ENCODE peak calls at places on chromosomes 13 and 19, in ten cellular contexts. One of them, this sample, is unnamed.

GRCh38 chr13:34941835-34942731 is at the start of gene NBEA:
- DNase-seq in Calu3: peak
- DNase-seq in fibroblast of pulmonary artery: peak
- DNase-seq in B cell: peak
- DNase-seq in heart right ventricle: peak
- DNase-seq in brain microvascular endothelial cell: peak
- DNase-seq in neural progenitor cell: peak
- DNase-seq in H9: peak
- DNase-seq in A549: peak
- DNase-seq in cardiac fibroblast: peak
- DNase-seq in this sample: peak

GRCh38 chr19:42269518-42270345 is 680 bp downstream of the CIC start:
- DNase-seq in brain microvascular endothelial cell: no peak
- DNase-seq in cardiac fibroblast: peak
- DNase-seq in fibroblast of pulmonary artery: no peak
- DNase-seq in H9: no peak
- DNase-seq in Calu3: no peak
- DNase-seq in A549: no peak
- DNase-seq in heart right ventricle: no peak
- DNase-seq in B cell: no peak
- DNase-seq in neural progenitor cell: no peak
- DNase-seq in this sample: peak

GRCh38 chr13:85236431-85236830 is 562.8 kb downstream of the SLITRK6 start:
- DNase-seq in heart right ventricle: no peak
- DNase-seq in neural progenitor cell: no peak
- DNase-seq in fibroblast of pulmonary artery: peak
- DNase-seq in brain microvascular endothelial cell: peak
- DNase-seq in Calu3: peak
- DNase-seq in A549: no peak
- DNase-seq in cardiac fibroblast: peak
- DNase-seq in H9: no peak
- DNase-seq in B cell: no peak
- DNase-seq in this sample: no peak

GRCh38 chr19:43699506-43700367 is 16.1 kb upstream of the IRGC start:
- DNase-seq in Calu3: no peak
- DNase-seq in cardiac fibroblast: peak
- DNase-seq in A549: no peak
- DNase-seq in B cell: peak
- DNase-seq in fibroblast of pulmonary artery: peak
- DNase-seq in brain microvascular endothelial cell: peak
- DNase-seq in H9: peak
- DNase-seq in heart right ventricle: peak
- DNase-seq in neural progenitor cell: peak
- DNase-seq in this sample: peak

GRCh38 chr19:37933965-37934364 is 27.0 kb downstream of the SIPA1L3 start:
- DNase-seq in brain microvascular endothelial cell: peak
- DNase-seq in A549: no peak
- DNase-seq in H9: no peak
- DNase-seq in Calu3: peak
- DNase-seq in heart right ventricle: peak
- DNase-seq in fibroblast of pulmonary artery: peak
- DNase-seq in B cell: no peak
- DNase-seq in neural progenitor cell: no peak
- DNase-seq in cardiac fibroblast: peak
- DNase-seq in this sample: no peak

GRCh38 chr19:30061557-30062330 is 119.7 kb downstream of the URI1 start:
- DNase-seq in B cell: peak
- DNase-seq in neural progenitor cell: no peak
- DNase-seq in cardiac fibroblast: no peak
- DNase-seq in fibroblast of pulmonary artery: no peak
- DNase-seq in heart right ventricle: no peak
- DNase-seq in A549: no peak
- DNase-seq in H9: no peak
- DNase-seq in brain microvascular endothelial cell: no peak
- DNase-seq in Calu3: no peak
- DNase-seq in this sample: no peak

GRCh38 chr19:46639356-46640061 is 3.5 kb upstream of the GNG8 start:
- DNase-seq in A549: no peak
- DNase-seq in H9: no peak
- DNase-seq in cardiac fibroblast: peak
- DNase-seq in brain microvascular endothelial cell: no peak
- DNase-seq in Calu3: no peak
- DNase-seq in neural progenitor cell: peak
- DNase-seq in B cell: peak
- DNase-seq in fibroblast of pulmonary artery: peak
- DNase-seq in heart right ventricle: peak
- DNase-seq in this sample: peak

GRCh38 chr13:111282997-111283396 is 37.4 kb upstream of the TEX29 start:
- DNase-seq in B cell: no peak
- DNase-seq in Calu3: no peak
- DNase-seq in neural progenitor cell: no peak
- DNase-seq in cardiac fibroblast: no peak
- DNase-seq in H9: no peak
- DNase-seq in heart right ventricle: no peak
- DNase-seq in brain microvascular endothelial cell: no peak
- DNase-seq in A549: no peak
- DNase-seq in fibroblast of pulmonary artery: no peak
- DNase-seq in this sample: no peak

GRCh38 chr19:45591004-45591637 is 6.5 kb upstream of the OPA3 start:
- DNase-seq in A549: peak
- DNase-seq in fibroblast of pulmonary artery: no peak
- DNase-seq in neural progenitor cell: peak
- DNase-seq in H9: peak
- DNase-seq in heart right ventricle: no peak
- DNase-seq in brain microvascular endothelial cell: no peak
- DNase-seq in B cell: peak
- DNase-seq in cardiac fibroblast: no peak
- DNase-seq in Calu3: peak
- DNase-seq in this sample: no peak

GRCh38 chr13:75375329-75375728 is 106.6 kb downstream of the TBC1D4 start:
- DNase-seq in Calu3: no peak
- DNase-seq in fibroblast of pulmonary artery: no peak
- DNase-seq in B cell: no peak
- DNase-seq in cardiac fibroblast: no peak
- DNase-seq in H9: no peak
- DNase-seq in heart right ventricle: no peak
- DNase-seq in A549: no peak
- DNase-seq in brain microvascular endothelial cell: no peak
- DNase-seq in neural progenitor cell: no peak
- DNase-seq in this sample: no peak

GRCh38 chr13:26458196-26458734 is 99.2 kb upstream of the WASF3 start:
- DNase-seq in B cell: no peak
- DNase-seq in H9: no peak
- DNase-seq in cardiac fibroblast: peak
- DNase-seq in heart right ventricle: no peak
- DNase-seq in fibroblast of pulmonary artery: no peak
- DNase-seq in brain microvascular endothelial cell: no peak
- DNase-seq in neural progenitor cell: no peak
- DNase-seq in Calu3: no peak
- DNase-seq in A549: no peak
- DNase-seq in this sample: no peak

GRCh38 chr13:43016226-43016625 is 7.2 kb upstream of the DNAJC15 start:
- DNase-seq in fibroblast of pulmonary artery: no peak
- DNase-seq in Calu3: no peak
- DNase-seq in cardiac fibroblast: no peak
- DNase-seq in brain microvascular endothelial cell: no peak
- DNase-seq in B cell: no peak
- DNase-seq in heart right ventricle: no peak
- DNase-seq in H9: no peak
- DNase-seq in neural progenitor cell: no peak
- DNase-seq in A549: no peak
- DNase-seq in this sample: no peak

GRCh38 chr13:112990783-112991182 is 21.8 kb downstream of the MCF2L start:
- DNase-seq in brain microvascular endothelial cell: no peak
- DNase-seq in fibroblast of pulmonary artery: no peak
- DNase-seq in Calu3: peak
- DNase-seq in heart right ventricle: no peak
- DNase-seq in cardiac fibroblast: no peak
- DNase-seq in A549: no peak
- DNase-seq in B cell: no peak
- DNase-seq in H9: peak
- DNase-seq in neural progenitor cell: peak
- DNase-seq in this sample: no peak

DNA sequence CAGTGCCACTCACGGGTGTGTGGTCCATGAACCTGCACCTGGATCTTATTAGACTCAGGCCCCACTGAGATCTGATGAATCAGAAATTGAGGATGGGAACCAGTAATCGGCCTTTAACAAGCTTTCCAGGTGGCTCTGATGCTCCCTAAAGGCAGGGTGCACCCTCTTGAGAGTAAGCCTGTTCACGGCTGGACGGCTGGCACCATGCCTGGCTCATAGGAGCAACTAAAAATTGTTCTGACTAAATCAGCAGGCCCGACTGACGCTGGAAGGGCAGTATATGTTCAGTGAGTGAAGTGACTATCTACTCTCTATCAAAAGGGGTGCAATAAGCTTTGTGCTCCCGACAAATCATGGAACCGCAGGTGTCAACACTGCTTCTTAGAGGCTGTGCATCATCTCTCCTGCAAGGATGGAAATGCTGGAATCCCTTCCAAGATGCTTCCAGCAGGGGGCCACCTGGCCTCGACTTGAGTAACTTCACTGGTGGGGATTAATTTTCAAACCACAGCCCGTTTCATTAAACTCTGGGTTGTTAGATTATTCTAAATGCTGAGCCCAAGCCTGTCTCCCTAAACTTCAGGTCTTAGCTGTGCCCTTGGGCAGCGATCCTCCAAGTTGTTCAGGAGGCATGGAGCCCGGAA is 28.4 kb downstream of the TMTC4 start:
- DNase-seq in cardiac fibroblast: peak
- DNase-seq in A549: peak
- DNase-seq in brain microvascular endothelial cell: peak
- DNase-seq in heart right ventricle: no peak
- DNase-seq in fibroblast of pulmonary artery: peak
- DNase-seq in neural progenitor cell: peak
- DNase-seq in H9: no peak
- DNase-seq in B cell: no peak
- DNase-seq in Calu3: peak
- DNase-seq in this sample: no peak
- TF ChIP-seq CTCF in cardiac fibroblast: peak
- TF ChIP-seq CTCF in A549: peak
- TF ChIP-seq CTCF in brain microvascular endothelial cell: peak
- TF ChIP-seq CTCF in heart right ventricle: no peak
- TF ChIP-seq CTCF in fibroblast of pulmonary artery: peak
- TF ChIP-seq CTCF in neural progenitor cell: peak
- TF ChIP-seq CTCF in H9: peak
- TF ChIP-seq CTCF in B cell: no peak
- TF ChIP-seq CTCF in Calu3: no peak
- TF ChIP-seq CTCF in this sample: no peak

GRCh38 chr13:30581582-30581981 is 36.1 kb upstream of the USPL1 start:
- DNase-seq in B cell: no peak
- DNase-seq in brain microvascular endothelial cell: no peak
- DNase-seq in A549: no peak
- DNase-seq in Calu3: peak
- DNase-seq in H9: no peak
- DNase-seq in cardiac fibroblast: peak
- DNase-seq in neural progenitor cell: peak
- DNase-seq in heart right ventricle: no peak
- DNase-seq in fibroblast of pulmonary artery: peak
- DNase-seq in this sample: no peak
- TF ChIP-seq CTCF in B cell: no peak
- TF ChIP-seq CTCF in brain microvascular endothelial cell: peak
- TF ChIP-seq CTCF in A549: no peak
- TF ChIP-seq CTCF in Calu3: no peak
- TF ChIP-seq CTCF in H9: peak
- TF ChIP-seq CTCF in cardiac fibroblast: peak
- TF ChIP-seq CTCF in neural progenitor cell: peak
- TF ChIP-seq CTCF in heart right ventricle: peak
- TF ChIP-seq CTCF in fibroblast of pulmonary artery: peak
- TF ChIP-seq CTCF in this sample: no peak

GRCh38 chr13:37923236-37923635 is 53.7 kb upstream of the TRPC4 start:
- DNase-seq in A549: no peak
- DNase-seq in heart right ventricle: no peak
- DNase-seq in H9: no peak
- DNase-seq in fibroblast of pulmonary artery: no peak
- DNase-seq in brain microvascular endothelial cell: no peak
- DNase-seq in cardiac fibroblast: no peak
- DNase-seq in neural progenitor cell: no peak
- DNase-seq in B cell: no peak
- DNase-seq in Calu3: no peak
- DNase-seq in this sample: no peak

GRCh38 chr13:37919329-37919880 is 49.8 kb upstream of the TRPC4 start:
- DNase-seq in B cell: no peak
- DNase-seq in fibroblast of pulmonary artery: no peak
- DNase-seq in neural progenitor cell: no peak
- DNase-seq in Calu3: no peak
- DNase-seq in cardiac fibroblast: peak
- DNase-seq in brain microvascular endothelial cell: no peak
- DNase-seq in H9: no peak
- DNase-seq in heart right ventricle: no peak
- DNase-seq in A549: no peak
- DNase-seq in this sample: no peak

GRCh38 chr13:37914781-37915391 is 45.3 kb upstream of the TRPC4 start:
- DNase-seq in heart right ventricle: no peak
- DNase-seq in neural progenitor cell: peak
- DNase-seq in cardiac fibroblast: peak
- DNase-seq in Calu3: no peak
- DNase-seq in B cell: no peak
- DNase-seq in A549: no peak
- DNase-seq in brain microvascular endothelial cell: peak
- DNase-seq in H9: peak
- DNase-seq in fibroblast of pulmonary artery: peak
- DNase-seq in this sample: no peak

GRCh38 chr13:37918116-37919100 is 48.8 kb upstream of the TRPC4 start:
- DNase-seq in B cell: no peak
- DNase-seq in H9: no peak
- DNase-seq in brain microvascular endothelial cell: no peak
- DNase-seq in heart right ventricle: no peak
- DNase-seq in cardiac fibroblast: peak
- DNase-seq in A549: no peak
- DNase-seq in Calu3: peak
- DNase-seq in neural progenitor cell: peak
- DNase-seq in fibroblast of pulmonary artery: no peak
- DNase-seq in this sample: peak
- TF ChIP-seq CTCF in B cell: no peak
- TF ChIP-seq CTCF in H9: peak
- TF ChIP-seq CTCF in brain microvascular endothelial cell: no peak
- TF ChIP-seq CTCF in heart right ventricle: no peak
- TF ChIP-seq CTCF in cardiac fibroblast: no peak
- TF ChIP-seq CTCF in A549: no peak
- TF ChIP-seq CTCF in Calu3: no peak
- TF ChIP-seq CTCF in neural progenitor cell: no peak
- TF ChIP-seq CTCF in fibroblast of pulmonary artery: peak
- TF ChIP-seq CTCF in this sample: no peak

DNA sequence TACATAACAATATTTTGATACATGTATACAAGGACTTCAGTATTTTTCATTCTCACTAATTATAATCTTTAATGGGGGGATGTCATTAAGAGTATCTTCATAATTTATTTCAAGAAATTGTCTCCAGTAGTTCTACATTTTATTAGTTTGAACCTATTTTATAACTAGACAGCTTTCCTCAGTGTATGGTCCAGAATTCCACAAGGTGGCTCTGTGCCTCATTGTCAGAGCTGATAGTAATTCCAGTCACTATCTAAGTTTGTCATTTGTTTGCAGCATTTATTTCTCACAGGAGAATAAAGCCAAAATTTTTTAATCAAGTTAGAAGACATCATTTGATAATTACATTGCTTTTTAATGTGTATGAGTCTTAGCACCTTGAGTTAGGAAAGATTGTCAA is 1633.0 kb upstream of the PCDH20 start:
- DNase-seq in A549: no peak
- DNase-seq in H9: no peak
- DNase-seq in heart right ventricle: no peak
- DNase-seq in neural progenitor cell: no peak
- DNase-seq in brain microvascular endothelial cell: no peak
- DNase-seq in Calu3: no peak
- DNase-seq in cardiac fibroblast: no peak
- DNase-seq in fibroblast of pulmonary artery: no peak
- DNase-seq in B cell: no peak
- DNase-seq in this sample: no peak
- TF ChIP-seq CTCF in A549: no peak
- TF ChIP-seq CTCF in H9: peak
- TF ChIP-seq CTCF in heart right ventricle: no peak
- TF ChIP-seq CTCF in neural progenitor cell: peak
- TF ChIP-seq CTCF in brain microvascular endothelial cell: peak
- TF ChIP-seq CTCF in Calu3: no peak
- TF ChIP-seq CTCF in cardiac fibroblast: no peak
- TF ChIP-seq CTCF in fibroblast of pulmonary artery: peak
- TF ChIP-seq CTCF in B cell: no peak
- TF ChIP-seq CTCF in this sample: no peak

This sample was measured in uterus.